ENCODE peak calls at places on chromosomes 7 and 10, in five cellular contexts. Y, C, N, L and I are unnamed samples.

GRCh38 chr7:42212541-42213090 is 24.4 kb downstream of the GLI3 start:
- DNase-seq in Y (no peak), C (no peak), N (no peak), L (no peak), I (no peak)

GRCh38 chr7:150787321-150788281 is 12.6 kb downstream of the TMEM176B start:
- DNase-seq in Y (no peak), C (no peak), N (peak; percentile 45), L (no peak), I (no peak)

GRCh38 chr10:102310356-102311024 is 65.2 kb downstream of the GBF1 start:
- DNase-seq in Y (no peak), C (no peak), N (no peak), L (peak; percentile 28), I (no peak)

GRCh38 chr7:137816696-137817320 is 30.0 kb downstream of the DGKI start:
- DNase-seq in Y (no peak), C (no peak), N (no peak), L (no peak), I (no peak)

GRCh38 chr7:138032775-138033174 is 30.9 kb upstream of the CREB3L2 start:
- DNase-seq in Y (no peak), C (no peak), N (no peak), L (no peak), I (no peak)

GRCh38 chr7:50356212-50356944 is 51.9 kb downstream of the IKZF1 start:
- DNase-seq in Y (no peak), C (no peak), N (peak; percentile 29), L (no peak), I (no peak)

GRCh38 chr7:46848944-46849343 is 733.0 kb downstream of the TNS3 start:
- DNase-seq in Y (no peak), C (no peak), N (no peak), L (no peak), I (no peak)

GRCh38 chr10:79242620-79243152 is 104.6 kb upstream of the PPIF start:
- DNase-seq in Y (peak; percentile 29), C (no peak), N (peak; percentile 75), L (peak; percentile 31), I (peak; percentile 39)

GRCh38 chr7:20554072-20554471 is 61.4 kb upstream of the ABCB5 start:
- DNase-seq in Y (no peak), C (no peak), N (no peak), L (no peak), I (no peak)

GRCh38 chr7:70786076-70786475 is 345.9 kb upstream of the GALNT17 start:
- DNase-seq in Y (no peak), C (no peak), N (no peak), L (no peak), I (no peak)

GRCh38 chr7:5514440-5515035 is 90.9 kb upstream of the TNRC18 start:
- DNase-seq in Y (no peak), C (no peak), N (no peak), L (no peak), I (no peak)

GRCh38 chr7:36207451-36208291 is 54.6 kb downstream of the EEPD1 start:
- DNase-seq in Y (no peak), C (peak; percentile 42), N (peak; percentile 42), L (peak; percentile 53), I (no peak)

GRCh38 chr10:133262696-133263095 is 14.0 kb downstream of the ADAM8 start:
- DNase-seq in Y (no peak), C (no peak), N (no peak), L (no peak), I (no peak)

GRCh38 chr10:48253970-48254657 is 20.4 kb downstream of the FRMPD2 start:
- DNase-seq in Y (no peak), C (no peak), N (no peak), L (no peak), I (no peak)

GRCh38 chr7:32428546-32428945 is 61.6 kb downstream of the LSM5 start:
- DNase-seq in Y (no peak), C (no peak), N (no peak), L (no peak), I (no peak)

GRCh38 chr10:25642736-25643135 is 291.3 kb upstream of the MYO3A start:
- DNase-seq in Y (no peak), C (no peak), N (no peak), L (no peak), I (no peak)

GRCh38 chr7:18768256-18768655 is 272.7 kb downstream of the HDAC9 start:
- DNase-seq in Y (no peak), C (no peak), N (no peak), L (no peak), I (no peak)

GRCh38 chr7:98231489-98232275 is 20.4 kb downstream of the TECPR1 start:
- DNase-seq in Y (no peak), C (no peak), N (no peak), L (no peak), I (no peak)
- H3K36me3 ChIP-seq in Y (peaks cover 37% of the 10 kb centered on the region), C (peaks cover 18% of the 10 kb centered on the region), N (peaks cover 27% of the 10 kb centered on the region), L (peaks cover 4% of the 10 kb centered on the region), I (peaks cover 91% of the 10 kb centered on the region)

GRCh38 chr10:109456566-109457361 is 466.5 kb downstream of the XPNPEP1 start:
- DNase-seq in Y (no peak), C (no peak), N (peak; percentile 16), L (no peak), I (no peak)

GRCh38 chr10:109451879-109452278 is 471.4 kb downstream of the XPNPEP1 start:
- DNase-seq in Y (no peak), C (no peak), N (no peak), L (no peak), I (no peak)

GRCh38 chr10:109450702-109451101 is 472.6 kb downstream of the XPNPEP1 start:
- DNase-seq in Y (no peak), C (no peak), N (no peak), L (no peak), I (no peak)

GRCh38 chr10:109454691-109455090 is 468.6 kb downstream of the XPNPEP1 start:
- DNase-seq in Y (no peak), C (no peak), N (no peak), L (no peak), I (no peak)
- H3K4me1 ChIP-seq in Y (no peaks in the 10 kb centered on the region), C (no peaks in the 10 kb centered on the region), N (no peaks in the 10 kb centered on the region), L (no peaks in the 10 kb centered on the region), I (no peaks in the 10 kb centered on the region)

GRCh38 chr7:44538798-44539668 is 2.1 kb downstream of the NPC1L1 start:
- DNase-seq in Y (no peak), C (no peak), N (no peak), L (no peak), I (no peak)

GRCh38 chr7:44536090-44536489 is 5.0 kb downstream of the NPC1L1 start:
- DNase-seq in Y (no peak), C (no peak), N (no peak), L (no peak), I (no peak)

GRCh38 chr7:44539669-44540516 is 1.2 kb downstream of the NPC1L1 start:
- DNase-seq in Y (no peak), C (no peak), N (no peak), L (peak; percentile 24), I (no peak)

GRCh38 chr7:44537442-44537841 is 3.7 kb downstream of the NPC1L1 start:
- DNase-seq in Y (no peak), C (no peak), N (no peak), L (no peak), I (no peak)

DNA sequence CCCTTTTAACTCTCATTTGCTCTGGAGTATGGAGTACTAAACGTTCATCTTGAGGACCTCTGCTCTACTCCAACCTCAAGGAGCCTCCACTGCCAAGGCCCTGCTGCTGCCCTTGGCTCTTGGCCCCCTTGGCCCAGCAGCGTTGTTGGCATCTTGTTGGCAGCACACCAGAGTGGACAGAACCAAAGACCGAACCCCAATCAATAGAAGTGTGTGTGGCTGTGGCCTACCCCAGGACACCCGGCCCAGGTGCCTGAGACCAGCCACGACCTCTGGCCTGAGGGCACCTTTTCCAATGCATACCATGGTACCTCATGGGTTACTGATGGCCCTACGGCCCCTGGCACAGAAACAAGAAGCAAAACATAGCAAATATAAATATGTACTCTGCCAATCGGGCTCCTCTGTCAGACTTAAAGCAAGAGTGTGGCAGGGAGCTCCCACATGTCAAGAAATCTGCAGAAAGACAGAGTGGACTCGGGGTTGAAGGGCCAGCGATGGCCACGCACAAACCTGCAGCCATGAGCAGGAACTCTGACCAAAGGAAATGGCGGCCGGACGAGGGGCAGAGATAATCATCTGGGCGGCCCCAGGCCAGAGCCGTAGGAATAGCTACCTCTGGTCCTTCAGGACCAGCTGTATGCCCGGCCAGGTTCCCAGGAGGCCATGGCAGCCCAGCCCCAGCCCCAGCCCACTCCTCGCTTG is 2.9 kb downstream of the NPC1L1 start:
- DNase-seq in Y (no peak), C (no peak), N (no peak), L (peak; percentile 20), I (no peak)
- H3K4me3 ChIP-seq in Y (no peak overlapping the region), C (no peak overlapping the region), N (no peak overlapping the region), L (no peak overlapping the region), I (no peak overlapping the region)

GRCh38 chr7:74240482-74240881 is 13.7 kb downstream of the RFC2 start:
- DNase-seq in Y (no peak), C (no peak), N (no peak), L (peak; percentile 93), I (no peak)
- H3K36me3 ChIP-seq in Y (peaks cover 62% of the 10 kb centered on the region), C (peaks cover 96% of the 10 kb centered on the region), N (peaks cover 93% of the 10 kb centered on the region), L (peaks cover 11% of the 10 kb centered on the region), I (peaks cover 5% of the 10 kb centered on the region)

GRCh38 chr10:127826161-127826740 is 66.5 kb downstream of the CLRN3 start:
- DNase-seq in Y (no peak), C (no peak), N (no peak), L (no peak), I (no peak)

GRCh38 chr10:127824826-127825225 is 67.9 kb downstream of the CLRN3 start:
- DNase-seq in Y (no peak), C (no peak), N (no peak), L (peak; percentile 5), I (no peak)

GRCh38 chr10:127832456-127832855 is 60.3 kb downstream of the CLRN3 start:
- DNase-seq in Y (no peak), C (no peak), N (no peak), L (no peak), I (no peak)

DNA sequence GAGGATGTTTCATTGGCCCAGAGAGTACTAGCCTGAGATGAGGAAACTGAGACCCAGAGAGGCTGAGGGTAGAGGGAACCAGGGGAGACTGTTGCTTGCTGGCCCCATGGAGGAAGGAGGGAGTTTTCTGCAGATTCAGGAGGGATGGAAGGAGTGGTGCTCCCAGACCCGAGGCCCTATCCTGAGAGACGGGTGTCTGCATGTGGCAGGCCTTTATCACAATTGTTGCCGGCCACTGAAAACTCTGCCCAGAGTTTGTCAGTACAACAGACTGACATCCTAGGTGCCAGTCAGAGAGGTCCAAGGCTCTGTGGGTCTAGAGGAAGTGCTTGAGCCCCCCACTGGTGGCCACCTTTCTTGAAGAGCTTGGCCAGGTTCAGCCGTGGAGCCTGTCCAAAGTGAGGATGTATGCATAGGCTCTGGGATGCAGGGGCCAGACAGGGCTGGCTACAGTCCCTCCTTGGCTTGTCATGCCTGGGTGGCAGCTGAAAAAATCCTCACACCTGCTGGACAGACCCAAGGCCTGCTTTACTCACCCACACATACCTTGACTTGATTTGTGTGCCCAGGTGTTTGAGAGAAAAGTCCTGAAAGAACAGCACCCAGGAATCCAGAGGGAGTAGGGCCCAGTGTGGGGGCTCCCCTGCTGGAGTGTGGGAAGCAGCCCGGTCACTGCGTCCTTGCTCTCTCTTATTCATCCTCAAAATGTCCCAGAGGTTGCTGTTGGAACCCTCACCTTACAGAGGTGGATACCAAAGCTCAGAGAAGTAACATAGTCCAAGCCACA is 65.2 kb downstream of the CLRN3 start:
- DNase-seq in Y (no peak), C (no peak), N (no peak), L (no peak), I (no peak)
- H3K4me1 ChIP-seq in Y (no peaks in the 10 kb centered on the region), C (no peaks in the 10 kb centered on the region), N (no peaks in the 10 kb centered on the region), L (no peaks in the 10 kb centered on the region), I (no peaks in the 10 kb centered on the region)